ENCODE peak calls at places on chromosomes 7 and 10, in nine cellular contexts. N is GM13977; Z is fibroblast of pulmonary artery; H is NCI-H2081; S is Ammon's horn; B is psoas muscle; E is H7; R is naive thymus-derived CD8-positive, alpha-beta T cell; Q is substantia nigra. K is an unnamed sample.

GRCh38 chr7:6170571-6171531 is 101.6 kb downstream of the CYTH3 start:
- DNase-seq in H (no peak), E (peak), B (no peak), N (no peak), Q (no peak), S (no peak), Z (no peak), R (no peak), K (no peak)

GRCh38 chr7:44133295-44133694 is 7.8 kb downstream of the MYL7 start:
- DNase-seq in E (no peak), Z (no peak), N (no peak), B (no peak), S (no peak), H (no peak), R (no peak), Q (no peak), K (no peak)

GRCh38 chr10:25697412-25697811 is 236.6 kb upstream of the MYO3A start:
- DNase-seq in Z (no peak), Q (no peak), H (no peak), R (no peak), S (no peak), B (no peak), E (no peak), N (no peak), K (no peak)

GRCh38 chr7:8035190-8035589 is 66.6 kb downstream of the GLCCI1 start:
- DNase-seq in N (no peak), Q (no peak), R (no peak), Z (no peak), B (no peak), H (no peak), E (no peak), S (no peak), K (no peak)

GRCh38 chr7:4143511-4144160 is 538.5 kb upstream of the FOXK1 start:
- DNase-seq in B (no peak), Z (no peak), S (no peak), H (no peak), N (no peak), E (no peak), R (no peak), Q (no peak), K (peak)

GRCh38 chr7:11458736-11459483 is 373.1 kb downstream of the THSD7A start:
- DNase-seq in Z (peak), R (no peak), B (no peak), E (no peak), N (no peak), H (no peak), Q (no peak), S (no peak), K (no peak)

GRCh38 chr10:133262696-133263095 is 14.0 kb downstream of the ADAM8 start:
- DNase-seq in E (no peak), S (no peak), N (no peak), Z (no peak), Q (no peak), B (no peak), R (no peak), H (peak), K (no peak)

GRCh38 chr10:21347043-21347799 is 178.3 kb downstream of the SKIDA1 start:
- DNase-seq in N (no peak), Z (no peak), B (no peak), R (no peak), Q (no peak), E (no peak), S (no peak), H (no peak), K (no peak)

GRCh38 chr7:21753071-21753470 is 192.6 kb downstream of the CDCA7L start:
- DNase-seq in R (no peak), H (no peak), N (no peak), E (peak), S (no peak), Z (no peak), Q (no peak), B (no peak), K (no peak)

GRCh38 chr10:52870562-52870961 is 98.0 kb upstream of the MBL2 start:
- DNase-seq in Z (no peak), Q (no peak), S (no peak), N (no peak), E (no peak), R (no peak), B (no peak), H (no peak), K (no peak)

GRCh38 chr7:66970310-66970709 is 25.1 kb downstream of the SBDS start:
- DNase-seq in E (peak), Q (no peak), N (no peak), S (no peak), H (no peak), B (no peak), Z (no peak), R (no peak), K (no peak)

GRCh38 chr7:37441405-37441797 is 7.3 kb downstream of the ELMO1 start:
- DNase-seq in H (no peak), S (no peak), Z (no peak), R (no peak), B (no peak), Q (no peak), N (no peak), E (no peak), K (no peak)

GRCh38 chr7:118861581-118861980 is 637.1 kb downstream of the ANKRD7 start:
- DNase-seq in S (no peak), N (no peak), Z (no peak), R (no peak), Q (no peak), E (no peak), B (no peak), H (no peak), K (no peak)

GRCh38 chr10:57015187-57015586 is 654.1 kb upstream of the ZWINT start:
- DNase-seq in N (no peak), Z (no peak), Q (no peak), S (no peak), B (no peak), R (no peak), H (no peak), E (no peak), K (no peak)

GRCh38 chr10:22625511-22626288 is 88.7 kb downstream of the PIP4K2A start:
- DNase-seq in E (no peak), R (no peak), N (no peak), H (no peak), B (no peak), Q (no peak), S (no peak), Z (no peak), K (no peak)

GRCh38 chr7:51789494-51789893 is 472.9 kb upstream of the COBL start:
- DNase-seq in N (no peak), Q (no peak), Z (no peak), B (no peak), E (peak), H (no peak), S (no peak), R (no peak), K (no peak)

GRCh38 chr10:43037942-43038782 is 38.7 kb upstream of the RET start:
- DNase-seq in S (no peak), N (no peak), R (no peak), Q (no peak), Z (no peak), B (no peak), E (peak), H (no peak), K (peak)

GRCh38 chr7:123871998-123872867 is 27.3 kb downstream of the HYAL4 start:
- DNase-seq in R (no peak), E (peak), B (peak), S (peak), Z (peak), N (peak), Q (peak), H (peak), K (no peak)

GRCh38 chr10:93821051-93821772 is 63.5 kb downstream of the LGI1 start:
- DNase-seq in N (no peak), E (peak), H (no peak), B (no peak), Q (no peak), R (no peak), Z (peak), S (no peak), K (no peak)

GRCh38 chr7:34452363-34452762 is 205.7 kb upstream of the NPSR1 start:
- DNase-seq in R (no peak), H (no peak), B (no peak), E (no peak), Q (no peak), Z (peak), S (no peak), N (no peak), K (no peak)

GRCh38 chr7:129949292-129950133 is 3.2 kb downstream of the UBE2H start:
- DNase-seq in Z (peak), R (no peak), H (peak), Q (peak), N (peak), E (peak), B (no peak), S (peak), K (peak)

GRCh38 chr7:6623589-6624245 is 8.3 kb downstream of the ZNF853 start:
- DNase-seq in R (no peak), S (no peak), B (no peak), H (no peak), Q (no peak), Z (no peak), N (no peak), E (no peak), K (no peak)

K was measured in aorta.